ENCODE peak calls at places on chromosomes 1 and 21, in four cellular contexts. B, N, A and R are unnamed samples.

GRCh38 chr21:33024278-33025103 is 1.2 kb upstream of the OLIG2 start:
- DNase-seq in B (no peak), N (no peak), A (no peak), R (no peak)

GRCh38 chr1:218686258-218686657 is 341.1 kb downstream of the TGFB2 start:
- DNase-seq in B (no peak), N (no peak), A (no peak), R (no peak)

GRCh38 chr1:14332158-14332557 is 266.3 kb upstream of the KAZN start:
- DNase-seq in B (no peak), N (no peak), A (no peak), R (no peak)

GRCh38 chr1:25473653-25474225 is 43.0 kb downstream of the MACO1 start:
- DNase-seq in B (no peak), N (no peak), A (no peak), R (no peak)

GRCh38 chr1:155499953-155500621 is 62.5 kb downstream of the ASH1L start:
- DNase-seq in B (peak), N (no peak), A (no peak), R (peak)

GRCh38 chr1:208058212-208059155 is 147.6 kb upstream of the CD34 start:
- DNase-seq in B (no peak), N (no peak), A (no peak), R (no peak)

GRCh38 chr1:229674042-229674441 is 48.0 kb downstream of the URB2 start:
- DNase-seq in B (peak), N (no peak), A (peak), R (no peak)

GRCh38 chr1:72623299-72623708 is 341.0 kb upstream of the NEGR1 start:
- DNase-seq in B (peak), N (peak), A (no peak), R (peak)

GRCh38 chr1:27153927-27154358 is 982 bp downstream of the SLC9A1 start:
- DNase-seq in B (no peak), N (no peak), A (peak), R (no peak)

DNA sequence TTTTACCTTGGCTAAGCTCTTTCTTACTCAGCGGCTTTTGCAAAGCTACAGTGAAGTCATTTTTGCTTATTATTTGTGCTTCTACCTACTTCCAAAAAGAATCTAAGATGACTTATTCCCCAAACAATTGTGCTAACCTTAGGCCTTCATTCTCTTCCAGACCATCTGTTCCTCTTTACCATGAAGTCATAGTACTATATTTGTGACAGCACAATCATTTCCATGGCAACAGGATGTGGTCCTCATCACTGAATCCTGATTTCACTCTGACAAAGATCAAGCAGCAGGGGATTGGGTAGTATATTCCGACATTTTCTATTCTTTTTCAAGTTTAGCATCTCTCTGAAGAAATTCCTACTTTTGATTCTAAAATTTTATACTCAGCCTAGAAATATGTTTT is 24.8 kb upstream of the NMNAT2 start:
- DNase-seq in B (no peak), N (no peak), A (no peak), R (no peak)
- TF ChIP-seq TARDBP in B (no peak), N (no peak), A (no peak), R (no peak)

DNA sequence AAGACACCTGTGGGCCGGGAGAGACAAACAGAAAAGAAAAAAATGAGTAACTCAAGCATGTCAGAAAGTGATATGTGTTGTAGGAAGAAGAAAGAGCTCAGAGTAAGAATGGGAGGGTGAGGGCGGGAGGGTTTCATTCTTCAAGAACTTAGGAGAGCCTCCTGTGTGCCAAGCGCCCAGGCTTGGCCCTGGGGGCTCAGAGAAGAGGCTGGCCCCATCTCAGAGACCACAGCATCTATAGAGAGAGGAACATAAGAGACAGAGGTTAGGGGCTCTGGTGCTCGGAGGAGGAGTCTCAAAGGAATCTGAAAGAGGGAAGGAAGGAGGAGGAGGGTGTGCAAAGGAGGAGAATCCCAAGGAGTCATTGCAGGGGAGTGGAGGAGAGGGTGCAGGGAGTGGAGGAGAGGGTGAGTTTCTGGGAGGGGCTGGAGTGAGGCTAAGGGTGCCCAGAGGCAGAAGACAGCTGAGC is 221.4 kb upstream of the VAMP3 start:
- DNase-seq in B (no peak), N (no peak), A (no peak), R (no peak)
- TF ChIP-seq TARDBP in B (no peak), N (no peak), A (no peak), R (no peak)

DNA sequence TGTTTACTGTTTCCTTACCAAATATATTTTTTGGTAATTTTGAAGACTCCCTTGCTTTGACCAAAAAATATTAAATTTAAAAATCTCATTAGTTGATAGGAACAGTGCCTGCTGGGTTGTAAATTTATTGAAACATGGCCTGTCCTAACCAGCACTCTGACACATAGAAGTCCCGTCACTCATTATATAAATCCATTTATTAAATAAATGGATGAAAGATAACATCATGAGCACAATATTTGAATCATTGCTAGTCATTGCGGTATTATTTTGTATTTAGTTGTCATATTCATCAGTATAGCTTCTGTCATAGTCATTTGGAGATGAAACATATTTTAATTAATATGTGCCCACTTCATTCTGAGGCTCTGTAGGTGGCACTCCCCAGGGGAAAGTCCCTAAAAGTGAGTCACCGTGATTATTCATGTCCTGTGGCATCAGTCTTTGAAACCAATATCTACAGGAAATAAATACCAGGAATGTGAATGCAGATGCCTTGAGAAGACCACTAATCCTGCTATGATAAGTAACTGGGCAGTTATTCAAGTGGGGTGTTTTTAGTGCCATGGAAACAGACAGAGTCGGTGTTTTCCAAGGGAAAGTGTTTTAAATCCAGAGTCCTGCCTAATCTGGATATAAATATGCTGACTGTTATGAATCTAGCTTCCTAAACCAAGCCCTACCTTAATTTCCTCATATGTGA is 302.0 kb downstream of the DUSP10 start:
- DNase-seq in B (no peak), N (peak), A (no peak), R (no peak)
- TF ChIP-seq TARDBP in B (no peak), N (no peak), A (no peak), R (no peak)

GRCh38 chr1:202016022-202016624 is 5.7 kb downstream of the ELF3 start:
- DNase-seq in B (no peak), N (no peak), A (no peak), R (no peak)

GRCh38 chr1:202018226-202018475 is 7.8 kb downstream of the ELF3 start:
- DNase-seq in B (no peak), N (no peak), A (no peak), R (no peak)

GRCh38 chr1:202016717-202017384 is 6.5 kb downstream of the ELF3 start:
- DNase-seq in B (no peak), N (no peak), A (no peak), R (no peak)

GRCh38 chr1:202018476-202019234 is 8.3 kb downstream of the ELF3 start:
- DNase-seq in B (no peak), N (peak), A (peak), R (no peak)

GRCh38 chr1:202017385-202018225 is 7.2 kb downstream of the ELF3 start:
- DNase-seq in B (no peak), N (no peak), A (peak), R (no peak)
- TF ChIP-seq TARDBP in B (no peak), N (no peak), A (no peak), R (no peak)

DNA sequence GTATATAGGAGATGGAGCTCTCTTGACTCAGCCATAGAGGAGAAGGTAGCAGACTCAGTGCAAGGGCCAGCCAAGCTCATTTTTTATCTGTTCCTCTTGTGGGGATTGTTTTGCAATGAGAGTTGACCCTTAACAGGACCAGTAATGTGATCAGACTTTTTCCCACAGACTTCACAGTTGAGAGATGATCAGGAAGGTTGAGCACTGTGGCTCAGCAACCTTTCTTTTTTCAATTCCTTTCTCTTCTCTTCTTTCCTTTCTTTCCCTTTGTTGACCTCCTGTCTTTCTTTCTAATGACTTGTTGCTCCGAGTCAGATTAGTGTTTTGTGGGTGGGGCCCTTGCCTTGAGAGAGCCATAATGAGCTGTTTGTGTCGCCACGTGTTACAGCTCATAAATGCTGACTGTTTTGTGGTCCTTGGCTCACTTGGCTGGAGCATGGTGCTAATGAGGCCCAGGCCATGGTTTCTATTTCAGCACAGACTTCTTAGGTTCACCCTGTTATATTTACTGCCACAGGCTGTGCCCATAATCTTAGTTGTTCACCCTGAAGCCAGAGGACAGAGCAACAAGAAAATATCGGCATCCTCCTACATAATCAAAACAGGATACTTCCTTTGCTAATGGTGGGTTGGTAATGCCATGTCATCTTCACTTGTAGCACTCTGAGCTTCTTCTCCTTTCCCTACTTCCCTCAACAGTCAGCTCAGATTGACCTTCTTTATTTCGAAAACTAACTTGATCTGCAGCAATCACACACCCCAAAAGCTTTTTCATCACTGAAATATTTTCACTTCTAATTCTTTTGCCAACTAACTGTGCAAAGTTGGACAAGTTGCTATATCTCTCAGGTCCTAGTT is 13.9 kb downstream of the ADAM30 start:
- DNase-seq in B (no peak), N (no peak), A (no peak), R (no peak)
- TF ChIP-seq TARDBP in B (no peak), N (no peak), A (no peak), R (no peak)